ENCODE peak calls at places on chromosomes 4 and X, in ten cellular contexts. R is esophagus squamous epithelium, E is body of pancreas, K is breast epithelium, B is aorta, F is osteoblast, A is cardiac muscle cell, H is gastrocnemius medialis, U is endothelial cell of umbilical vein, G is lung. D is an unnamed sample. For H3K4me1, the result is how much of the 10 kb centered on the place peaks cover.

GRCh38 chrX:7233632-7234406 is 85.9 kb upstream of the PUDP start:
- DNase-seq in R (no peak), E (no peak), K (no peak), B (no peak), F (no peak), A (no peak), H (no peak), U (no peak), G (no peak), D (no peak)

GRCh38 chr4:44149242-44149641 is 299.4 kb downstream of the KCTD8 start:
- DNase-seq in R (no peak), E (no peak), K (no peak), B (no peak), F (no peak), A (no peak), H (no peak), U (peak), G (no peak), D (no peak)

GRCh38 chr4:134470544-134470943 is 269.0 kb upstream of the PABPC4L start:
- DNase-seq in R (no peak), E (peak), K (no peak), B (no peak), F (no peak), A (peak), H (no peak), U (peak), G (no peak), D (no peak)

GRCh38 chrX:129478516-129478915 is 44.8 kb downstream of the SMARCA1 start:
- DNase-seq in R (no peak), E (no peak), K (no peak), B (no peak), F (no peak), A (no peak), H (peak), U (no peak), G (no peak), D (no peak)

GRCh38 chr4:140330311-140330900 is 43.0 kb upstream of the SCOC start:
- DNase-seq in R (no peak), E (no peak), K (no peak), B (no peak), F (no peak), A (peak), H (no peak), U (peak), G (no peak), D (no peak)

GRCh38 chrX:2969021-2969420 is 37.3 kb upstream of the ARSH start:
- DNase-seq in R (no peak), E (no peak), K (no peak), B (no peak), F (no peak), A (no peak), H (no peak), U (no peak), G (no peak), D (no peak)

GRCh38 chrX:102043380-102043779 is 82.1 kb upstream of the TCEAL2 start:
- DNase-seq in R (no peak), E (no peak), K (no peak), B (no peak), F (no peak), A (no peak), H (no peak), U (no peak), G (no peak), D (no peak)

GRCh38 chr4:38889143-38889542 is 21.5 kb downstream of the FAM114A1 start:
- DNase-seq in R (no peak), E (no peak), K (no peak), B (no peak), F (peak), A (no peak), H (no peak), U (peak), G (no peak), D (no peak)

GRCh38 chr4:61210186-61210939 is 10.2 kb downstream of the ADGRL3 start:
- DNase-seq in R (no peak), E (no peak), K (no peak), B (no peak), F (no peak), A (no peak), H (no peak), U (no peak), G (no peak), D (no peak)

GRCh38 chrX:12494400-12495138 is 296.6 kb upstream of the PRPS2 start:
- DNase-seq in R (no peak), E (no peak), K (no peak), B (no peak), F (no peak), A (peak), H (peak), U (no peak), G (no peak), D (no peak)
- H3K27ac ChIP-seq in R (no peak), E (no peak), K (no peak), B (no peak), F (no peak), A (no peak), H (peak), U (no peak), G (peak), D (no peak)

DNA sequence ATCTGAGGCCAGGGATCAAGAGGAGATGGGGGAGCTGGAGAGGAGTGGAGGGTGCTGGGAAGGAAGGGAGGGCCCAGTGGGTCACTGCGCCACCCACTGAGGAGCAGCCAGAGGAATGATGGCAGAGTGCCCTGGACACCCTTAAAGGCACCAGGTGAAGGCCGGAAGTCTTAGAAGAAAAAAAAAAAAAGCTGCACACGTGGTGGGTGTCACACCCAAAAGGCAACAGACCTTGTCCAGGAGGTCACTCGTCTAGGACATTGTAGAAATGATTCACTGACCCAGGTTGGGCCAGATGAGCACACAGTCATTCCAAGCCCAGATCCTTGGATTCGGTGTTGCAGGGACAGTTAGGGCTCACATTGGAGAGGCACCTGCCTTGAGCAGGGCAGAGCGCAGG is 93.5 kb upstream of the TRIM2 start:
- DNase-seq in R (no peak), E (no peak), K (no peak), B (no peak), F (no peak), A (no peak), H (no peak), U (no peak), G (no peak), D (no peak)
- H3K4me1 ChIP-seq in R (under half), E (under half), K (under half), B (under half), F (under half), A (under half), H (under half), U (under half), G (under half), D (under half)

GRCh38 chrX:40644175-40644574 is 3.2 kb downstream of the CXorf38 start:
- DNase-seq in R (no peak), E (no peak), K (no peak), B (no peak), F (peak), A (no peak), H (peak), U (peak), G (no peak), D (no peak)
- H3K4me3 ChIP-seq in R (peak), E (no peak), K (peak), B (no peak), F (peak), A (no peak), H (peak), U (no peak), G (no peak), D (peak)

GRCh38 chr4:26086621-26087068 is 172.6 kb downstream of the SMIM20 start:
- DNase-seq in R (no peak), E (no peak), K (no peak), B (no peak), F (no peak), A (no peak), H (no peak), U (no peak), G (no peak), D (no peak)

GRCh38 chr4:26085581-26085980 is 171.6 kb downstream of the SMIM20 start:
- DNase-seq in R (no peak), E (no peak), K (no peak), B (no peak), F (no peak), A (peak), H (no peak), U (no peak), G (no peak), D (no peak)

GRCh38 chr4:26084414-26084813 is 170.4 kb downstream of the SMIM20 start:
- DNase-seq in R (no peak), E (no peak), K (no peak), B (no peak), F (no peak), A (no peak), H (no peak), U (no peak), G (no peak), D (no peak)

GRCh38 chr4:26087108-26087507 is 173.1 kb downstream of the SMIM20 start:
- DNase-seq in R (no peak), E (no peak), K (no peak), B (no peak), F (no peak), A (no peak), H (no peak), U (no peak), G (no peak), D (no peak)

DNA sequence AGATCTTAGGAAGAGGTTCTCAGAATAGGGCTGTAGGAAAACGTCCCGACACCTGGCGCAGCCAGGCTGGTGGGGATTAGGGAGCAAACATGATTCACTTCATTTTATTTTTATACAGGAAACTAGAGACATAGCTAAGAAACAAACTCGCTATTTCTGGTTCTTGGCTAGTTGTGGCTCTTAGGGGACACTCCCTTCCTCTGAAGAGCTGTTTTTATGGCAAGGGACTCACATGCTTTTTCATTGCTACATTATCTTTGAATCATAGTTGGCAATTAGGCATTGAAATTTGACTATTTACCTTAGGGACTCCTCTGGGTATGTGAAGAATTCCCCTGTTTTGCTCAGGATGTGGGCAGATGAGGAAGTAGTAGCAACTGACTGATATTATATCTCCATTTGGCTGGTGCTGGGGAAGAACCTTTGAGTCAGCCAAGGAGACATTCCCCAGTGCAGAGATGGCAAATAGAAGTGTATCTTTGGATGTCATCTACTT is 174.5 kb downstream of the SMIM20 start:
- DNase-seq in R (no peak), E (no peak), K (no peak), B (no peak), F (no peak), A (no peak), H (peak), U (no peak), G (no peak), D (no peak)
- H3K27ac ChIP-seq in R (peak), E (no peak), K (peak), B (no peak), F (peak), A (no peak), H (peak), U (no peak), G (no peak), D (no peak)

GRCh38 chrX:51779306-51779705 is 36.1 kb downstream of the GSPT2 start:
- DNase-seq in R (no peak), E (no peak), K (no peak), B (no peak), F (no peak), A (no peak), H (no peak), U (no peak), G (no peak), D (no peak)
- H3K4me1 ChIP-seq in R (under half), E (under half), K (under half), B (under half), F (under half), A (under half), H (under half), U (under half), G (under half), D (under half)

GRCh38 chr4:20532871-20533870 is 167.1 kb upstream of the PACRGL start:
- DNase-seq in R (no peak), E (no peak), K (no peak), B (no peak), F (no peak), A (no peak), H (no peak), U (no peak), G (no peak), D (no peak)
- H3K4me3 ChIP-seq in R (no peak), E (no peak), K (no peak), B (no peak), F (no peak), A (no peak), H (no peak), U (no peak), G (no peak), D (no peak)

GRCh38 chr4:76753814-76754213 is 144.1 kb downstream of the SOWAHB start:
- DNase-seq in R (no peak), E (no peak), K (no peak), B (no peak), F (peak), A (no peak), H (no peak), U (peak), G (no peak), D (no peak)
- H3K27ac ChIP-seq in R (peak), E (no peak), K (peak), B (peak), F (peak), A (no peak), H (no peak), U (peak), G (no peak), D (no peak)

DNA sequence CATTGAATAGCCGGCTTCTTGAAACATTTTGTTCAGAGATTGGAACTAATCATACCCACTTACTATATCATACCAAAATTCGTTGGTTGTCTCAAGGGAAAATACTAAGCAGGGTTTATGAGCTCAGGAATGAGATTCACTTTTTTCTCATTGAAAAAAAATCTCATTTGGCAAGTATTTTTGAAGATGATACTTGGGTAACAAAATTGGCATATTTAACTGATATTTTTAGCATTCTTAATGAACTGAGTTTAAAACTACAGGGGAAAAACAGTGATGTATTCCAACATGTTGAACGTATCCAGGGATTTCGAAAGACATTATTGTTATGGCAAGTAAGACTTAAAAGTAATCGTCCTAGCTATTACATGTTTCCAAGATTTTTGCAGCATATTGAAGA is 6.4 kb downstream of the FAM200B start:
- DNase-seq in R (no peak), E (no peak), K (no peak), B (no peak), F (no peak), A (no peak), H (no peak), U (no peak), G (no peak), D (no peak)
- H3K4me1 ChIP-seq in R (half or more), E (under half), K (under half), B (under half), F (half or more), A (under half), H (under half), U (under half), G (under half), D (under half)

DNA sequence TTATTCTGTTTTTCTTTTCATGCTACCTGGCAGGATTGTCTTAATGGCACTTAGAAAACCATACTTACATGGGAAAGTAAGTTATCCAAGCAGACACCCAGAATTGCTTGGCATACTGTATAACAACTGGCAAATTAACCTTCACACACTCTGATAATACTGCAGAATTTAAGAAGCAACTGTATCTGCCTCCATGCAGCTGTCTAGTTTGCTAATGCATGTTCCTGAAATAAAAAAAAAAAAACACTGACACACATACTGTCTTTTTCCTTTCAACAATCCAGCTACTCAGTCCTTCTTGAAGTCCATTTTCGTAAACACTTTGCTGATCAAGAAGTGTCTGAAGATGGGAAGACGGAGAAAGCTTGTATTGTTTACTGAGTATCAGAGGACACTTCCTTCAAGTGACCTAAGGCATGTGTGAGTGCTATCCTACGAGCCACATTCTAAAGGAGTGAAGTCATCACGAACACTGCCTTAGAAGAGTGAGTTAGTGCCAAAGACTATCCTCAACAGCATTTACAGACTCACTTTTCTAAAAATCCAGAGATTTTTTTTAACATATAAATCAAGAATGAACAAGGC is 82.6 kb downstream of the LUZP4 start:
- DNase-seq in R (no peak), E (no peak), K (no peak), B (no peak), F (peak), A (peak), H (no peak), U (peak), G (no peak), D (no peak)
- H3K4me3 ChIP-seq in R (no peak), E (no peak), K (no peak), B (no peak), F (no peak), A (no peak), H (no peak), U (no peak), G (no peak), D (no peak)